ENCODE peak calls at places on chromosomes 13 and 19, in seven cellular contexts. Q is brain microvascular endothelial cell; K is cardiac fibroblast; A is SK-N-SH; P is PC-3; C is activated T-helper 1 cell treated with anti-CD3 and anti-CD28 coated beads, Interleukin-2, amount 50 U/mL, for 16 hours; W is AG10803. F is an unnamed sample.

GRCh38 chr13:110376120-110376519 is 69.0 kb downstream of the COL4A2 start:
- DNase-seq in W (no peak), P (no peak), C (no peak), K (no peak), A (peak; percentile 36), Q (peak; percentile 63), F (no peak)

GRCh38 chr13:51818276-51818675 is 14.3 kb upstream of the DHRS12 start:
- DNase-seq in Q (no peak), W (no peak), K (no peak), A (no peak), C (no peak), P (no peak), F (no peak)

GRCh38 chr13:113655358-113656014 is 2.5 kb downstream of the ATP4B start:
- DNase-seq in A (no peak), Q (no peak), K (no peak), C (no peak), W (no peak), P (no peak), F (no peak)

GRCh38 chr19:39428309-39429112 is 7.2 kb downstream of the RPS16 start:
- DNase-seq in P (no peak), W (peak; percentile 93), Q (peak; percentile 91), K (peak; percentile 95), C (no peak), A (no peak), F (no peak)

GRCh38 chr19:28636706-28637105 is 576.2 kb downstream of the UQCRFS1 start:
- DNase-seq in A (no peak), P (no peak), Q (no peak), W (no peak), K (no peak), C (no peak), F (no peak)

GRCh38 chr19:5693195-5694166 is 3.4 kb downstream of the RPL36 start:
- DNase-seq in A (peak; percentile 31), W (no peak), C (no peak), K (no peak), Q (no peak), P (no peak), F (no peak)

GRCh38 chr13:59099182-59099950 is 1064.4 kb downstream of the DIAPH3 start:
- DNase-seq in K (peak; percentile 10), Q (peak; percentile 36), C (no peak), P (no peak), W (no peak), A (no peak), F (no peak)

GRCh38 chr19:6103217-6103644 is 7.1 kb downstream of the RFX2 start:
- DNase-seq in A (no peak), P (peak; percentile 85), Q (peak; percentile 63), K (peak; percentile 97), C (no peak), W (peak; percentile 99), F (peak; percentile 64)

GRCh38 chr13:79966502-79966901 is 374.4 kb downstream of the SPRY2 start:
- DNase-seq in W (peak; percentile 3), C (no peak), Q (no peak), P (peak; percentile 68), K (peak; percentile 16), A (no peak), F (no peak)

GRCh38 chr19:33302175-33302973 is at the start of gene CEBPA:
- DNase-seq in W (peak; percentile 72), K (peak; percentile 87), C (no peak), Q (peak; percentile 35), A (peak; percentile 96), P (peak; percentile 74), F (peak; percentile 93)

GRCh38 chr13:109955598-109955997 is 169.2 kb upstream of the IRS2 start:
- DNase-seq in A (no peak), W (peak; percentile 74), K (peak; percentile 79), P (no peak), C (no peak), Q (peak; percentile 15), F (no peak)

GRCh38 chr19:872266-872951 is 12.9 kb downstream of the CFD start:
- DNase-seq in K (peak; percentile 56), P (peak; percentile 45), C (peak; percentile 66), A (no peak), W (peak; percentile 69), Q (no peak), F (peak; percentile 31)

GRCh38 chr13:99812611-99813010 is 159.0 kb downstream of the ZIC5 start:
- DNase-seq in P (peak; percentile 35), A (no peak), Q (peak; percentile 69), K (no peak), C (no peak), W (peak; percentile 80), F (no peak)

GRCh38 chr19:5738423-5738822 is 18.0 kb downstream of the CATSPERD start:
- DNase-seq in C (no peak), A (no peak), Q (no peak), K (peak; percentile 2), W (peak; percentile 31), P (peak; percentile 21), F (no peak)

GRCh38 chr19:10286803-10287737 is at the start of gene ICAM4:
- DNase-seq in C (no peak), Q (no peak), W (no peak), K (peak; percentile 75), A (peak; percentile 64), P (no peak), F (peak; percentile 78)

GRCh38 chr13:110560606-110561334 is 752 bp downstream of the RAB20 start:
- DNase-seq in P (peak; percentile 26), W (no peak), K (peak; percentile 46), C (no peak), A (peak; percentile 71), Q (peak; percentile 20), F (peak; percentile 68)

GRCh38 chr19:17302391-17303166 is 646 bp downstream of the ABHD8 start:
- DNase-seq in A (no peak), Q (no peak), W (no peak), P (peak; percentile 45), C (no peak), K (no peak), F (no peak)

GRCh38 chr19:49453013-49453756 is at the start of gene ALDH16A1:
- DNase-seq in K (peak; percentile 99), W (peak; percentile 97), P (no peak), Q (peak; percentile 97), A (peak; percentile 94), C (peak; percentile 94), F (peak; percentile 99)

GRCh38 chr13:114087430-114087829 is 45.0 kb downstream of the RASA3 start:
- DNase-seq in A (no peak), C (no peak), P (no peak), Q (no peak), W (no peak), K (no peak), F (no peak)

GRCh38 chr13:68350554-68350953 is 1120.4 kb upstream of the PCDH9 start:
- DNase-seq in K (no peak), P (no peak), A (no peak), Q (no peak), W (no peak), C (no peak), F (no peak)

GRCh38 chr13:111955412-111955769 is 111.6 kb upstream of the SOX1 start:
- DNase-seq in W (no peak), A (no peak), P (no peak), C (no peak), Q (no peak), K (no peak), F (no peak)

GRCh38 chr13:93286047-93286446 is 59.4 kb downstream of the GPC6 start:
- DNase-seq in C (no peak), P (no peak), Q (no peak), K (no peak), A (no peak), W (no peak), F (no peak)

GRCh38 chr13:75016225-75016624 is 465.7 kb downstream of the TBC1D4 start:
- DNase-seq in P (peak; percentile 58), Q (no peak), C (no peak), K (no peak), W (no peak), A (no peak), F (no peak)

GRCh38 chr13:97944396-97945029 is 9.0 kb upstream of the IPO5 start:
- DNase-seq in Q (peak; percentile 41), K (peak; percentile 61), C (no peak), W (no peak), P (peak; percentile 87), A (no peak), F (no peak)

GRCh38 chr19:23996549-23996948 is 81.9 kb downstream of the ZNF726 start:
- DNase-seq in A (peak; percentile 57), P (peak; percentile 20), W (no peak), Q (no peak), C (no peak), K (no peak), F (no peak)

GRCh38 chr13:92578358-92578757 is 648.2 kb upstream of the GPC6 start:
- DNase-seq in P (no peak), W (no peak), K (no peak), C (no peak), A (no peak), Q (no peak), F (no peak)

GRCh38 chr19:49906879-49907564 is 10.3 kb upstream of the IL4I1 start:
- DNase-seq in K (no peak), C (no peak), A (no peak), W (no peak), P (no peak), Q (no peak), F (no peak)

GRCh38 chr13:109243311-109243951 is 543.0 kb downstream of the IRS2 start:
- DNase-seq in Q (peak; percentile 88), A (no peak), K (peak; percentile 87), W (peak; percentile 98), P (peak; percentile 88), C (no peak), F (no peak)

GRCh38 chr13:45310341-45311138 is 30.4 kb downstream of the TPT1 start:
- DNase-seq in A (no peak), Q (no peak), P (no peak), C (no peak), K (no peak), W (no peak), F (no peak)

GRCh38 chr19:31095100-31095804 is 254.0 kb downstream of the TSHZ3 start:
- DNase-seq in C (no peak), W (no peak), A (no peak), Q (no peak), P (no peak), K (no peak), F (no peak)

GRCh38 chr19:45476349-45476717 is 8.5 kb downstream of the FOSB start:
- DNase-seq in C (no peak), P (no peak), W (no peak), A (no peak), K (peak; percentile 55), Q (peak; percentile 60), F (no peak)

GRCh38 chr19:48844472-48844871 is 8.2 kb upstream of the HSD17B14 start:
- DNase-seq in P (peak; percentile 39), K (peak; percentile 51), A (peak; percentile 63), W (peak; percentile 71), C (no peak), Q (no peak), F (no peak)

GRCh38 chr19:40811478-40812341 is 12.7 kb downstream of the EGLN2 start:
- DNase-seq in C (no peak), Q (no peak), P (no peak), W (no peak), A (no peak), K (no peak), F (no peak)

GRCh38 chr19:40442328-40443130 is 1.6 kb downstream of the SERTAD3 start:
- DNase-seq in P (no peak), W (no peak), K (no peak), Q (no peak), C (no peak), A (no peak), F (no peak)

GRCh38 chr13:33743438-33744368 is 74.2 kb upstream of the RFC3 start:
- DNase-seq in C (no peak), A (no peak), W (no peak), K (no peak), P (no peak), Q (no peak), F (no peak)

GRCh38 chr19:31436121-31436776 is 87.0 kb upstream of the TSHZ3 start:
- DNase-seq in A (no peak), P (no peak), W (peak; percentile 8), C (no peak), Q (no peak), K (peak; percentile 31), F (no peak)

GRCh38 chr19:47886010-47886559 is at the start of gene SULT2A1:
- DNase-seq in A (no peak), K (no peak), W (no peak), C (no peak), Q (no peak), P (no peak), F (peak; percentile 64)

GRCh38 chr19:9945319-9945966 is 9.1 kb upstream of the OLFM2 start:
- DNase-seq in W (peak; percentile 100), C (no peak), K (peak; percentile 99), A (peak; percentile 78), Q (peak; percentile 98), P (peak; percentile 87), F (peak; percentile 36)